ENCODE peak calls at places on chromosomes 13 and 19, in eight cellular contexts. T is GM23338, W is mesenchymal stem cell, N is fibroblast of lung, U is IMR-90, M is GM23248, X is mammary epithelial cell, K is SK-N-SH. O is an unnamed sample.

GRCh38 chr19:4547303-4548237 is 7.7 kb upstream of the LRG1 start:
- DNase-seq in T (no peak), W (no peak), N (peak), U (no peak), M (peak), X (no peak), K (peak), O (no peak)

GRCh38 chr13:72726721-72727416 is 560 bp downstream of the MZT1 start:
- DNase-seq in T (peak), W (peak), N (peak), U (no peak), M (peak), X (peak), K (peak), O (no peak)

GRCh38 chr19:6765738-6766356 is 1.4 kb downstream of the SH2D3A start:
- DNase-seq in T (peak), W (no peak), N (no peak), U (no peak), M (no peak), X (peak), K (no peak), O (peak)

GRCh38 chr19:58181902-58182576 is 822 bp upstream of the ZNF274 start:
- DNase-seq in T (peak), W (peak), N (peak), U (no peak), M (peak), X (peak), K (no peak), O (no peak)

GRCh38 chr13:111865826-111866225 is 201.1 kb upstream of the SOX1 start:
- DNase-seq in T (no peak), W (no peak), N (no peak), U (no peak), M (no peak), X (no peak), K (no peak), O (no peak)

GRCh38 chr19:36837525-36837901 is 674 bp downstream of the ZNF790 start:
- DNase-seq in T (peak), W (no peak), N (no peak), U (no peak), M (peak), X (peak), K (no peak), O (no peak)

GRCh38 chr19:6047741-6048231 is 62.5 kb downstream of the RFX2 start:
- DNase-seq in T (peak), W (peak), N (peak), U (peak), M (peak), X (no peak), K (peak), O (no peak)

GRCh38 chr19:46697142-46697960 is 19.6 kb downstream of the PRKD2 start:
- DNase-seq in T (peak), W (peak), N (peak), U (peak), M (peak), X (no peak), K (peak), O (peak)

GRCh38 chr19:39297931-39298634 is 1.9 kb downstream of the IFNL1 start:
- DNase-seq in T (no peak), W (no peak), N (no peak), U (no peak), M (no peak), X (no peak), K (no peak), O (no peak)

GRCh38 chr19:7326105-7326877 is 22.4 kb upstream of the ARHGEF18 start:
- DNase-seq in T (peak), W (no peak), N (peak), U (no peak), M (peak), X (peak), K (no peak), O (peak)

GRCh38 chr19:15449620-15450527 is at the start of gene WIZ:
- DNase-seq in T (peak), W (peak), N (peak), U (peak), M (peak), X (peak), K (peak), O (no peak)

GRCh38 chr19:38693380-38694223 is 46.2 kb downstream of the ACTN4 start:
- DNase-seq in T (peak), W (peak), N (peak), U (peak), M (peak), X (peak), K (no peak), O (peak)

GRCh38 chr19:18014197-18014596 is 6.2 kb downstream of the ARRDC2 start:
- DNase-seq in T (no peak), W (no peak), N (no peak), U (no peak), M (no peak), X (no peak), K (no peak), O (no peak)

GRCh38 chr19:23996549-23996948 is 81.9 kb downstream of the ZNF726 start:
- DNase-seq in T (peak), W (no peak), N (no peak), U (no peak), M (peak), X (no peak), K (peak), O (no peak)

GRCh38 chr19:5247957-5248705 is 92.5 kb downstream of the PTPRS start:
- DNase-seq in T (peak), W (no peak), N (no peak), U (no peak), M (no peak), X (no peak), K (no peak), O (no peak)

GRCh38 chr13:59673301-59673700 is 490.4 kb downstream of the DIAPH3 start:
- DNase-seq in T (no peak), W (no peak), N (peak), U (peak), M (no peak), X (no peak), K (no peak), O (no peak)

GRCh38 chr19:42226886-42227285 is 6.8 kb downstream of the ZNF526 start:
- DNase-seq in T (no peak), W (no peak), N (no peak), U (peak), M (peak), X (peak), K (no peak), O (no peak)

GRCh38 chr13:27496851-27497250 is 46.5 kb upstream of the MTIF3 start:
- DNase-seq in T (no peak), W (no peak), N (no peak), U (no peak), M (no peak), X (no peak), K (no peak), O (no peak)

GRCh38 chr13:99231726-99232125 is 26.5 kb downstream of the GPR18 start:
- DNase-seq in T (no peak), W (no peak), N (no peak), U (no peak), M (no peak), X (no peak), K (no peak), O (no peak)

GRCh38 chr13:44899967-44900366 is 89.3 kb downstream of the NUFIP1 start:
- DNase-seq in T (no peak), W (no peak), N (no peak), U (no peak), M (no peak), X (no peak), K (peak), O (no peak)

GRCh38 chr19:1276620-1277007 is 1.3 kb downstream of the FAM174C start:
- DNase-seq in T (no peak), W (no peak), N (no peak), U (no peak), M (no peak), X (no peak), K (no peak), O (no peak)

GRCh38 chr19:1851581-1852293 is 3.5 kb upstream of the REXO1 start:
- DNase-seq in T (peak), W (no peak), N (no peak), U (no peak), M (no peak), X (no peak), K (no peak), O (no peak)

GRCh38 chr13:92172191-92172590 is 773.8 kb downstream of the GPC5 start:
- DNase-seq in T (no peak), W (no peak), N (peak), U (peak), M (peak), X (no peak), K (no peak), O (no peak)

GRCh38 chr19:14370169-14370998 is 10.9 kb upstream of the ADGRE5 start:
- DNase-seq in T (no peak), W (no peak), N (no peak), U (no peak), M (peak), X (no peak), K (no peak), O (no peak)

GRCh38 chr19:38739440-38740251 is 4.6 kb downstream of the CAPN12 start:
- DNase-seq in T (no peak), W (no peak), N (no peak), U (no peak), M (no peak), X (peak), K (peak), O (no peak)

GRCh38 chr13:30341815-30342570 is 34.6 kb upstream of the KATNAL1 start:
- DNase-seq in T (no peak), W (peak), N (peak), U (peak), M (peak), X (peak), K (peak), O (peak)

GRCh38 chr19:27734496-27735220 is 1478.3 kb downstream of the UQCRFS1 start:
- DNase-seq in T (no peak), W (no peak), N (no peak), U (no peak), M (no peak), X (no peak), K (no peak), O (no peak)

GRCh38 chr19:17522988-17523872 is 11.8 kb downstream of the PGLS start:
- DNase-seq in T (no peak), W (no peak), N (no peak), U (no peak), M (no peak), X (no peak), K (no peak), O (no peak)

GRCh38 chr13:43662976-43663375 is 123.8 kb downstream of the ENOX1 start:
- DNase-seq in T (no peak), W (no peak), N (peak), U (no peak), M (no peak), X (no peak), K (no peak), O (no peak)

GRCh38 chr19:57800696-57801095 is 14.0 kb downstream of the ZNF552 start:
- DNase-seq in T (peak), W (no peak), N (no peak), U (no peak), M (no peak), X (no peak), K (no peak), O (no peak)

GRCh38 chr13:44484562-44485164 is 91.5 kb downstream of the TSC22D1 start:
- DNase-seq in T (no peak), W (no peak), N (no peak), U (no peak), M (no peak), X (no peak), K (no peak), O (no peak)

GRCh38 chr13:106491928-106492327 is 43.5 kb downstream of the EFNB2 start:
- DNase-seq in T (no peak), W (no peak), N (no peak), U (no peak), M (no peak), X (no peak), K (no peak), O (no peak)

GRCh38 chr19:54517483-54517882 is 14.9 kb downstream of the LAIR2 start:
- DNase-seq in T (peak), W (peak), N (peak), U (peak), M (peak), X (peak), K (no peak), O (no peak)

GRCh38 chr19:56639217-56639616 is 3.7 kb upstream of the SMIM17 start:
- DNase-seq in T (peak), W (peak), N (peak), U (peak), M (peak), X (no peak), K (no peak), O (no peak)

GRCh38 chr19:19594371-19594770 is 24.1 kb downstream of the PBX4 start:
- DNase-seq in T (no peak), W (no peak), N (no peak), U (no peak), M (no peak), X (no peak), K (no peak), O (no peak)

GRCh38 chr13:32720026-32720425 is 133.8 kb downstream of the PDS5B start:
- DNase-seq in T (no peak), W (no peak), N (peak), U (peak), M (peak), X (no peak), K (no peak), O (no peak)

GRCh38 chr13:83634601-83635000 is 247.7 kb downstream of the SLITRK1 start:
- DNase-seq in T (no peak), W (no peak), N (no peak), U (no peak), M (no peak), X (no peak), K (no peak), O (no peak)

GRCh38 chr13:30757026-30757425 is 21.7 kb downstream of the ALOX5AP start:
- DNase-seq in T (no peak), W (no peak), N (no peak), U (no peak), M (no peak), X (no peak), K (peak), O (no peak)

GRCh38 chr13:50071399-50071798 is 56.2 kb downstream of the KCNRG start:
- DNase-seq in T (no peak), W (peak), N (peak), U (no peak), M (no peak), X (no peak), K (peak), O (no peak)

GRCh38 chr19:52667972-52668371 is 29.8 kb upstream of the ZNF83 start:
- DNase-seq in T (no peak), W (no peak), N (no peak), U (no peak), M (no peak), X (no peak), K (no peak), O (no peak)

GRCh38 chr13:110819203-110820014 is 95.5 kb downstream of the ANKRD10 start:
- DNase-seq in T (peak), W (peak), N (peak), U (peak), M (peak), X (peak), K (peak), O (peak)
- H2AFZ ChIP-seq in T (peak), W (no peak), N (peak), U (peak), M (peak), X (no peak), K (no peak), O (peak)

GRCh38 chr13:113822956-113823744 is 40.7 kb downstream of the GAS6 start:
- DNase-seq in T (no peak), W (no peak), N (no peak), U (no peak), M (no peak), X (no peak), K (no peak), O (no peak)

GRCh38 chr13:113823771-113824170 is 40.1 kb downstream of the GAS6 start:
- DNase-seq in T (no peak), W (no peak), N (no peak), U (no peak), M (no peak), X (no peak), K (no peak), O (no peak)

GRCh38 chr13:113820813-113821651 is 42.8 kb downstream of the GAS6 start:
- DNase-seq in T (no peak), W (peak), N (peak), U (peak), M (peak), X (peak), K (peak), O (peak)

GRCh38 chr13:113821847-113822246 is 42.0 kb downstream of the GAS6 start:
- DNase-seq in T (no peak), W (no peak), N (no peak), U (no peak), M (no peak), X (no peak), K (no peak), O (no peak)

DNA sequence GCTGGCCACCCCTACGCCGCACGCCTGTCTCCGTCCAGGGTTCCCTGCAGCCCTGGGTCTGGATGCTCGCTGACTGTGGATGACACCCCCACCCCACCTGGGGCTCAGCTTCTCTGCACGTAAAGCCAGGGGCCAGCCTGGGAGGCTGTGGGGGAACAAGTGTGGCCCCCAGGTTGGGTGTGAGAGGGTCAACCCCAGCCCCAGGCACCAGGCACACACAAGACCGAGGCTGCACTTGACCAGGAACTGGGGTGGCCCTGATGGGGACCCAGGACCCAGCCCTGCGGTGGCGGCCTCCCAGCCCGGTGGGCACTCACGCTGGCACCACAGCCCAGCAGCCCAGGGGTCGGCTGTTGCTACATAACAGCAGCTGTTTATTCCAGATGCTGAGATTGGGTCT is 41.6 kb downstream of the GAS6 start:
- DNase-seq in T (no peak), W (no peak), N (no peak), U (no peak), M (no peak), X (no peak), K (no peak), O (no peak)
- H3K4me3 ChIP-seq in T (no peak), W (no peak), N (no peak), U (no peak), M (no peak), X (no peak), K (no peak), O (no peak)

GRCh38 chr13:24127116-24127631 is 33.3 kb upstream of the SPATA13 start:
- DNase-seq in T (no peak), W (peak), N (no peak), U (peak), M (peak), X (no peak), K (no peak), O (no peak)

GRCh38 chr13:24128962-24129361 is 31.6 kb upstream of the SPATA13 start:
- DNase-seq in T (no peak), W (no peak), N (no peak), U (no peak), M (no peak), X (no peak), K (no peak), O (no peak)

GRCh38 chr13:24128112-24128511 is 32.4 kb upstream of the SPATA13 start:
- DNase-seq in T (no peak), W (no peak), N (no peak), U (no peak), M (no peak), X (no peak), K (no peak), O (no peak)

GRCh38 chr13:24123761-24124160 is 36.8 kb upstream of the SPATA13 start:
- DNase-seq in T (no peak), W (no peak), N (no peak), U (no peak), M (no peak), X (no peak), K (no peak), O (no peak)

GRCh38 chr13:24124789-24125476 is 35.6 kb upstream of the SPATA13 start:
- DNase-seq in T (peak), W (no peak), N (no peak), U (peak), M (no peak), X (no peak), K (no peak), O (no peak)
- H2AFZ ChIP-seq in T (peak), W (no peak), N (no peak), U (no peak), M (no peak), X (no peak), K (no peak), O (no peak)

DNA sequence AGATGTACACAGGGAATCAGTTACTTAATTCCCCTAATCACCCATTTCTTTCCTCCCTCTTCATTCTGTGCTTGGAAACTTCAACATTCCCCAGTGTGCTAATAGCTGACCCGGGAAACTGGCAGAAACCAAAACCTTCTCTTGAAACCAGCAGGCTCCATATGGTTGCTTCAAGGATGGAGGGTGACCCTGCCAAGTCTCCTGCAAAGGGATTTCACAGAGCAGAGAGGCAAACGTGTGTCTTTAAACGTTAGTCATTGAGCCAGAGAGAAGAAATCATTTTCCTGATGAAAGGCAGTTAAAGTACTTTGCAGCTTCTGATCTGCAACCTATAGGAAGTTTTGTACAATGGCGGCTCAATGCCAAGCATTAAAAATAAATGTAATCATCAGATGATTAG is 220.9 kb downstream of the POU4F1 start:
- DNase-seq in T (no peak), W (no peak), N (peak), U (no peak), M (no peak), X (no peak), K (no peak), O (no peak)
- H3K4me3 ChIP-seq in T (no peak), W (no peak), N (no peak), U (no peak), M (no peak), X (no peak), K (no peak), O (no peak)

DNA sequence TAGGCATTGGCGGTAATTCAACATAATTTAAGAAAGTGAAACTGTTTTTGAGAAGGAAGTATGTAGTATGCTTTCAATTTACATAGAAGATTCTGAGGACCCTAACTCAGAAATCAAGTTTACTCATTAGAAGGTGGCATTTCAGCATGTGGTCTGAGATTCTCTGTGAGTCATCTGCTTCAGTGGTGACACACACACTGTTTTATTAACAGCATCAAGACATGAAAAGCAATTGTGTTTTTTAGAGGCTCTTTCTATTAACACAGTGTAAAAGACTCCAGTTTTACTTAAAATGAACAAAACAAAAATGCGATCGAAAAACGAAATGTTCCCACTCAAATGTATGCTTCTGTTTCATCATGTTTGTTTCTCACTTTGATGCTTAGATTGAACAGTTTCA is 802.1 kb upstream of the SLITRK6 start:
- DNase-seq in T (no peak), W (peak), N (peak), U (peak), M (peak), X (no peak), K (no peak), O (no peak)
- H2AFZ ChIP-seq in T (peak), W (no peak), N (no peak), U (no peak), M (no peak), X (no peak), K (peak), O (no peak)

GRCh38 chr13:77699059-77699680 is 1.7 kb downstream of the SLAIN1 start:
- DNase-seq in T (no peak), W (peak), N (no peak), U (no peak), M (no peak), X (no peak), K (no peak), O (no peak)
- H3K4me3 ChIP-seq in T (peak), W (no peak), N (peak), U (peak), M (peak), X (peak), K (peak), O (peak)